ENCODE peak calls at places on chromosomes 3 and 15, in five cellular contexts. L is WERI-Rb-1, K is tibial nerve, R is brain microvascular endothelial cell, Z is B cell. C is an unnamed sample.

GRCh38 chr15:56877591-56877990 is 40.9 kb upstream of the TCF12 start:
- DNase-seq in L (no peak), K (no peak), R (no peak), Z (peak; percentile 11), C (no peak)

GRCh38 chr3:21715662-21716061 is 35.3 kb downstream of the ZNF385D start:
- DNase-seq in L (no peak), K (no peak), R (no peak), Z (no peak), C (no peak)

GRCh38 chr3:14716593-14716992 is 41.7 kb downstream of the C3orf20 start:
- DNase-seq in L (no peak), K (no peak), R (no peak), Z (no peak), C (no peak)

GRCh38 chr3:152496286-152496685 is 227.6 kb downstream of the MBNL1 start:
- DNase-seq in L (no peak), K (no peak), R (no peak), Z (no peak), C (no peak)

GRCh38 chr15:77964193-77964592 is 113.3 kb downstream of the TBC1D2B start:
- DNase-seq in L (no peak), K (no peak), R (no peak), Z (no peak), C (no peak)

GRCh38 chr3:58143417-58144055 is 67.2 kb downstream of the DNASE1L3 start:
- DNase-seq in L (no peak), K (no peak), R (no peak), Z (no peak), C (no peak)

GRCh38 chr3:131224886-131225550 is 156.6 kb upstream of the NUDT16 start:
- DNase-seq in L (no peak), K (no peak), R (peak; percentile 67), Z (no peak), C (no peak)

GRCh38 chr3:140053794-140054193 is 118.8 kb downstream of the CLSTN2 start:
- DNase-seq in L (no peak), K (no peak), R (no peak), Z (no peak), C (no peak)

GRCh38 chr3:47877719-47878118 is 74.8 kb downstream of the DHX30 start:
- DNase-seq in L (no peak), K (no peak), R (no peak), Z (no peak), C (no peak)

GRCh38 chr3:126117786-126118185 is 33.9 kb upstream of the SLC41A3 start:
- DNase-seq in L (no peak), K (no peak), R (no peak), Z (no peak), C (no peak)

GRCh38 chr3:149512073-149512782 is 37.7 kb downstream of the TM4SF4 start:
- DNase-seq in L (peak; percentile 79), K (peak; percentile 81), R (peak; percentile 45), Z (peak; percentile 36), C (no peak)

GRCh38 chr3:59469948-59470723 is 420.3 kb upstream of the CFAP20DC start:
- DNase-seq in L (no peak), K (no peak), R (peak; percentile 27), Z (no peak), C (no peak)

GRCh38 chr3:153284282-153284938 is 122.4 kb downstream of the RAP2B start:
- DNase-seq in L (no peak), K (peak; percentile 79), R (peak; percentile 92), Z (peak; percentile 28), C (peak; percentile 84)

GRCh38 chr3:141087071-141087824 is 36.1 kb downstream of the SPSB4 start:
- DNase-seq in L (no peak), K (no peak), R (no peak), Z (no peak), C (no peak)

GRCh38 chr3:137110392-137110996 is 152.7 kb downstream of the IL20RB start:
- DNase-seq in L (peak; percentile 21), K (peak; percentile 17), R (peak; percentile 34), Z (peak; percentile 3), C (no peak)
- TF ChIP-seq CTCF in L (peak; percentile 71), K (peak; percentile 30), R (peak; percentile 79), Z (peak; percentile 75), C (peak; percentile 88)

DNA sequence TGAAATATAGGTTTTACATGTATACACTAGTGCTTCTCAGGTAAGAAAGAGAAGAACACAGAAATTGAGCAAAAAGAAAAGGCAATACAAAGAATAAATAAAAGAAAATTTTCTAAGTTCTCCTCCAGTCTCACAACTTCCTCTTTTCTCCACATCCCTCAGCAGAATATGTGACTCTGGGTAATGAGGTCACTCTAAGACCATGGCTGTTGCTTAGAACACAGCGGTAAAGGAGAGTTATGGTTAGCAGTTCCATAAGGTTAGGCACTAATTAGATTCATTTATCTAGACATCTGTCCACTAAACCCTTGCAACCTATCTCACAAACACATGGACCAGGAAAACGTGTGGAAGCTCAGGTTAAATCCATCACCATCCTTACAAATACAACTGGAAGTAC is 47.9 kb downstream of the IGSF11 start:
- DNase-seq in L (no peak), K (no peak), R (no peak), Z (no peak), C (no peak)
- TF ChIP-seq CTCF in L (no peak), K (no peak), R (no peak), Z (no peak), C (no peak)

DNA sequence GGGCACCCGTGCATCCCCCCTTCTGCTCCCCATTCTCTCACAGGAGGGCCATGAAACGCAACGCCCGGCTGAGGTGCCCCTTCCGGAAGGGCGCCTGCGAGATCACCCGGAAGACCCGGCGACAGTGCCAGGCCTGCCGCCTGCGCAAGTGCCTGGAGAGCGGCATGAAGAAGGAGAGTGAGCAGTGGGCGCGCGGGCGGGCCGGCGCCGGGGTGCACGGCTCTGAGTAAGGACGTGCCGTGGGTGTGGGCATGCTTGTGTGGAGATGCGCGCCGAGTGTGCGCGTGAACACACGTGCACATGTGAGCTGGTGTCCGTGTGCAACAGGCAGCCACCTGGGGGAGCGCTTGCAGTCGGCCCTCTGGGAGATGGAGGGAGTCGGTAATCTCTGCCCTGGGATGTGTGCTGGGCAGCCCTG is 28.1 kb downstream of the NR1I2 start:
- DNase-seq in L (no peak), K (no peak), R (peak; percentile 9), Z (peak; percentile 65), C (no peak)
- TF ChIP-seq CTCF in L (no peak), K (no peak), R (peak; percentile 54), Z (peak; percentile 28), C (peak; percentile 33)

GRCh38 chr15:67224889-67225288 is 29.6 kb downstream of the AAGAB start:
- DNase-seq in L (no peak), K (no peak), R (no peak), Z (no peak), C (no peak)
- TF ChIP-seq CTCF in L (no peak), K (no peak), R (no peak), Z (no peak), C (no peak)

GRCh38 chr15:35305906-35306305 is 220.8 kb upstream of the NANOGP8 start:
- DNase-seq in L (no peak), K (no peak), R (peak; percentile 27), Z (no peak), C (peak; percentile 67)
- TF ChIP-seq CTCF in L (no peak), K (no peak), R (no peak), Z (no peak), C (no peak)

DNA sequence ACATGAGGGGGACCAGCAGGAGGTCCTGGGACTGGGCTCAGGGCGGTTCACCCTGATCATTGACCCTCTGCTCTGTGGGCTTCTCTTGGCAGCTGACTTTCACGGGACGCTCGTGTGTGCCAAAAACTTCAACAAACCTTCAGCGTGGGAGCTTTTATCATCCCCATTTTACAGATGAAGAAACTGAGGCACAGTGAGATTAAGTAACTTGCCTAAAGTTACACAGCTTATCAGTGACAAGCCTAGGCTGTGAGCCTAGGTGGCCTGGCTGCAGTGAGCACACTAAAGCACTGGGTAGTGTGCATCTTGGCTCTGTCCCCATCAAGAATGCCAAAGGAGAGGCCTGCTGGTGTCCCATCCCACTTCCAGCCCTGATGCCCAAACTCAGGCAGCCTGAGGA is 23.6 kb upstream of the DUSP7 start:
- DNase-seq in L (no peak), K (no peak), R (no peak), Z (no peak), C (no peak)
- TF ChIP-seq CTCF in L (no peak), K (no peak), R (no peak), Z (no peak), C (no peak)

GRCh38 chr3:138511990-138512389 is 77.6 kb downstream of the ESYT3 start:
- DNase-seq in L (no peak), K (no peak), R (no peak), Z (peak; percentile 1), C (no peak)
- TF ChIP-seq CTCF in L (no peak), K (no peak), R (no peak), Z (no peak), C (no peak)

GRCh38 chr3:50415813-50416212 is 56.5 kb upstream of the TMEM115 start:
- DNase-seq in L (no peak), K (no peak), R (no peak), Z (no peak), C (no peak)

GRCh38 chr3:50417637-50418033 is 58.3 kb upstream of the TMEM115 start:
- DNase-seq in L (no peak), K (no peak), R (no peak), Z (no peak), C (no peak)

GRCh38 chr3:50419595-50419994 is 60.3 kb upstream of the TMEM115 start:
- DNase-seq in L (no peak), K (no peak), R (no peak), Z (no peak), C (no peak)

GRCh38 chr3:50416736-50417636 is 57.7 kb upstream of the TMEM115 start:
- DNase-seq in L (no peak), K (no peak), R (no peak), Z (no peak), C (no peak)

DNA sequence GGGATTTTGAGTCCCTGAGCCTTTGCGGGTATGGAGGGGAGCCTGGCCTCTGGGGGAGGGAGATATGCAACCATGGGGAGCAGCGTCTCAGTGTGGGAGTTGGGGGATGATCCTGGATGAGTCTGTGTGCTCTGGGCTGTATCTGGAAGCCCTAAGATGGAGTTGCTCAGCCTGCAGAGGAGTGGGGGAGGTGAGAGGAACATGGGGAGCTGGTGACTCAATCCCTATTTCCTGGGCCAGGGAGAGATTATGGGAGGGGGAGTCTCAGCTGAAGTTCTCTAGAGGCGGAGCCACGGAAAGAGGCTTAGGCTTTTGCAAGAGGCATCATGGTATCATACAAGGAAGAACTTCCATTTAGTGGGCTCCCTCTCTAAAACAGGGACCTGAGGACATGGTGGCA is 59.5 kb upstream of the TMEM115 start:
- DNase-seq in L (peak; percentile 81), K (no peak), R (peak; percentile 11), Z (no peak), C (no peak)
- TF ChIP-seq CTCF in L (no peak), K (no peak), R (no peak), Z (no peak), C (no peak)

GRCh38 chr3:34876997-34877396 is 762.3 kb upstream of the ARPP21 start:
- DNase-seq in L (no peak), K (no peak), R (no peak), Z (no peak), C (no peak)

GRCh38 chr3:34886443-34886842 is 752.9 kb upstream of the ARPP21 start:
- DNase-seq in L (peak; percentile 17), K (no peak), R (no peak), Z (no peak), C (no peak)

GRCh38 chr3:34878488-34878887 is 760.8 kb upstream of the ARPP21 start:
- DNase-seq in L (no peak), K (no peak), R (no peak), Z (no peak), C (no peak)

GRCh38 chr3:34881026-34881425 is 758.3 kb upstream of the ARPP21 start:
- DNase-seq in L (no peak), K (no peak), R (no peak), Z (no peak), C (no peak)

GRCh38 chr3:34882764-34883163 is 756.6 kb upstream of the ARPP21 start:
- DNase-seq in L (peak; percentile 28), K (no peak), R (peak; percentile 18), Z (no peak), C (no peak)
- TF ChIP-seq CTCF in L (peak; percentile 38), K (no peak), R (peak; percentile 77), Z (no peak), C (no peak)